ENCODE peak calls at places on chromosomes 3 and 15, in six cellular contexts. One of them, this sample, is unnamed.
A peak's percentile ranks its signal among the peaks of the same experiment; 100 is the strongest.

GRCh38 chr3:13683288-13683687 is 134.4 kb downstream of the FBLN2 start:
- DNase-seq in A549: no peak
- DNase-seq in SK-N-SH: no peak
- DNase-seq in K562: no peak
- DNase-seq in HCT116: no peak
- DNase-seq in Panc1: no peak
- DNase-seq in this sample: no peak

GRCh38 chr15:78808550-78808949 is 2.7 kb downstream of the ADAMTS7 start:
- DNase-seq in A549: peak; percentile 78
- DNase-seq in SK-N-SH: peak; percentile 60
- DNase-seq in K562: peak; percentile 52
- DNase-seq in HCT116: peak; percentile 34
- DNase-seq in Panc1: peak; percentile 20
- DNase-seq in this sample: peak; percentile 79

GRCh38 chr3:120420360-120420759 is 30.4 kb downstream of the FSTL1 start:
- DNase-seq in A549: no peak
- DNase-seq in SK-N-SH: no peak
- DNase-seq in K562: no peak
- DNase-seq in HCT116: no peak
- DNase-seq in Panc1: no peak
- DNase-seq in this sample: no peak

GRCh38 chr3:143002083-143002712 is 828 bp downstream of the U2SURP start:
- DNase-seq in A549: peak; percentile 49
- DNase-seq in SK-N-SH: peak; percentile 16
- DNase-seq in K562: peak; percentile 60
- DNase-seq in HCT116: no peak
- DNase-seq in Panc1: no peak
- DNase-seq in this sample: peak; percentile 21

GRCh38 chr3:138861755-138862333 is 27.1 kb upstream of the PIK3CB start:
- DNase-seq in A549: peak; percentile 10
- DNase-seq in SK-N-SH: no peak
- DNase-seq in K562: peak; percentile 42
- DNase-seq in HCT116: peak; percentile 23
- DNase-seq in Panc1: no peak
- DNase-seq in this sample: peak; percentile 69

GRCh38 chr15:22845289-22845900 is 6.9 kb downstream of the NIPA2 start:
- DNase-seq in A549: no peak
- DNase-seq in SK-N-SH: no peak
- DNase-seq in K562: no peak
- DNase-seq in HCT116: no peak
- DNase-seq in Panc1: no peak
- DNase-seq in this sample: peak; percentile 73

GRCh38 chr3:113227146-113227545 is 15.8 kb downstream of the BOC start:
- DNase-seq in A549: no peak
- DNase-seq in SK-N-SH: no peak
- DNase-seq in K562: no peak
- DNase-seq in HCT116: no peak
- DNase-seq in Panc1: no peak
- DNase-seq in this sample: no peak

GRCh38 chr3:40477671-40478070 is 749 bp downstream of the ZNF619 start:
- DNase-seq in A549: no peak
- DNase-seq in SK-N-SH: peak; percentile 34
- DNase-seq in K562: peak; percentile 43
- DNase-seq in HCT116: no peak
- DNase-seq in Panc1: no peak
- DNase-seq in this sample: no peak

GRCh38 chr3:159884661-159885402 is 103.8 kb upstream of the IL12A start:
- DNase-seq in A549: peak; percentile 44
- DNase-seq in SK-N-SH: peak; percentile 52
- DNase-seq in K562: peak; percentile 11
- DNase-seq in HCT116: no peak
- DNase-seq in Panc1: peak; percentile 54
- DNase-seq in this sample: peak; percentile 69

GRCh38 chr3:37418357-37418756 is 244.0 kb upstream of the LRRFIP2 start:
- DNase-seq in A549: no peak
- DNase-seq in SK-N-SH: no peak
- DNase-seq in K562: no peak
- DNase-seq in HCT116: no peak
- DNase-seq in Panc1: no peak
- DNase-seq in this sample: no peak

GRCh38 chr15:32717290-32718081 is at the start of gene GREM1:
- DNase-seq in A549: no peak
- DNase-seq in SK-N-SH: peak; percentile 67
- DNase-seq in K562: no peak
- DNase-seq in HCT116: no peak
- DNase-seq in Panc1: no peak
- DNase-seq in this sample: peak; percentile 79

GRCh38 chr15:85672338-85673097 is 122.2 kb downstream of the KLHL25 start:
- DNase-seq in A549: no peak
- DNase-seq in SK-N-SH: no peak
- DNase-seq in K562: no peak
- DNase-seq in HCT116: no peak
- DNase-seq in Panc1: no peak
- DNase-seq in this sample: no peak

GRCh38 chr15:43239732-43240491 is 19.1 kb upstream of the EPB42 start:
- DNase-seq in A549: no peak
- DNase-seq in SK-N-SH: no peak
- DNase-seq in K562: peak; percentile 49
- DNase-seq in HCT116: no peak
- DNase-seq in Panc1: no peak
- DNase-seq in this sample: no peak

GRCh38 chr3:181333394-181333793 is 343.9 kb upstream of the DNAJC19 start:
- DNase-seq in A549: no peak
- DNase-seq in SK-N-SH: no peak
- DNase-seq in K562: no peak
- DNase-seq in HCT116: no peak
- DNase-seq in Panc1: no peak
- DNase-seq in this sample: no peak

GRCh38 chr3:132071043-132071442 is 36.2 kb upstream of the CPNE4 start:
- DNase-seq in A549: no peak
- DNase-seq in SK-N-SH: no peak
- DNase-seq in K562: no peak
- DNase-seq in HCT116: no peak
- DNase-seq in Panc1: no peak
- DNase-seq in this sample: peak; percentile 56
- TF ChIP-seq REST in A549: no peak
- TF ChIP-seq REST in SK-N-SH: no peak
- TF ChIP-seq REST in K562: no peak
- TF ChIP-seq REST in HCT116: no peak
- TF ChIP-seq REST in Panc1: no peak
- TF ChIP-seq REST in this sample: no peak

GRCh38 chr3:127015282-127016042 is 32.5 kb downstream of the PLXNA1 start:
- DNase-seq in A549: peak; percentile 23
- DNase-seq in SK-N-SH: peak; percentile 95
- DNase-seq in K562: peak; percentile 10
- DNase-seq in HCT116: no peak
- DNase-seq in Panc1: no peak
- DNase-seq in this sample: peak; percentile 31
- TF ChIP-seq REST in A549: no peak
- TF ChIP-seq REST in SK-N-SH: no peak
- TF ChIP-seq REST in K562: no peak
- TF ChIP-seq REST in HCT116: no peak
- TF ChIP-seq REST in Panc1: no peak
- TF ChIP-seq REST in this sample: no peak

GRCh38 chr3:15326037-15326436 is 6.3 kb downstream of the SH3BP5 start:
- DNase-seq in A549: no peak
- DNase-seq in SK-N-SH: peak; percentile 30
- DNase-seq in K562: no peak
- DNase-seq in HCT116: no peak
- DNase-seq in Panc1: no peak
- DNase-seq in this sample: no peak
- TF ChIP-seq REST in A549: no peak
- TF ChIP-seq REST in SK-N-SH: no peak
- TF ChIP-seq REST in K562: no peak
- TF ChIP-seq REST in HCT116: no peak
- TF ChIP-seq REST in Panc1: no peak
- TF ChIP-seq REST in this sample: no peak

DNA sequence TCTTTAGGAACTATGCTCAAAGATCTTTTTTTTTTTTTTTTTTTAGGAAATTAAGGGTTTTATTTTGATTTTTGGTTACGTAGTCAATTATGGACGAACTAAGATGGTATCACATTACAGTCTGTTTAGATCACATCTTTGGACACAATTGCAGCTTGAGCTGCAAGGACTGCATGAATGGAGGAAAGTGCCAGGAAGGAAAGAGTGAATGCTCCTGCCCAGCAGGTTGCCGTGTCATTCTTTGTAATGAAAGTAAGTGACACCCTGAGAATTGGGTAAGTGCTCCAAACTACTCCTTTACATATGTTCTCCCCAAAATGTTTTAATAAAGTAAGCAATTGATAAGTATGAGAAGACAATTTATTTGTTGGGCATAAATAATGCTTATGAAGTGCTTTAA is 716.5 kb upstream of the GOLIM4 start:
- DNase-seq in A549: no peak
- DNase-seq in SK-N-SH: no peak
- DNase-seq in K562: no peak
- DNase-seq in HCT116: no peak
- DNase-seq in Panc1: no peak
- DNase-seq in this sample: peak; percentile 82
- TF ChIP-seq REST in A549: no peak
- TF ChIP-seq REST in SK-N-SH: no peak
- TF ChIP-seq REST in K562: no peak
- TF ChIP-seq REST in HCT116: no peak
- TF ChIP-seq REST in Panc1: no peak
- TF ChIP-seq REST in this sample: no peak

GRCh38 chr3:16085884-16086608 is 88.4 kb upstream of the GALNT15 start:
- DNase-seq in A549: no peak
- DNase-seq in SK-N-SH: no peak
- DNase-seq in K562: no peak
- DNase-seq in HCT116: no peak
- DNase-seq in Panc1: no peak
- DNase-seq in this sample: peak; percentile 4
- TF ChIP-seq REST in A549: no peak
- TF ChIP-seq REST in SK-N-SH: no peak
- TF ChIP-seq REST in K562: no peak
- TF ChIP-seq REST in HCT116: no peak
- TF ChIP-seq REST in Panc1: no peak
- TF ChIP-seq REST in this sample: no peak

DNA sequence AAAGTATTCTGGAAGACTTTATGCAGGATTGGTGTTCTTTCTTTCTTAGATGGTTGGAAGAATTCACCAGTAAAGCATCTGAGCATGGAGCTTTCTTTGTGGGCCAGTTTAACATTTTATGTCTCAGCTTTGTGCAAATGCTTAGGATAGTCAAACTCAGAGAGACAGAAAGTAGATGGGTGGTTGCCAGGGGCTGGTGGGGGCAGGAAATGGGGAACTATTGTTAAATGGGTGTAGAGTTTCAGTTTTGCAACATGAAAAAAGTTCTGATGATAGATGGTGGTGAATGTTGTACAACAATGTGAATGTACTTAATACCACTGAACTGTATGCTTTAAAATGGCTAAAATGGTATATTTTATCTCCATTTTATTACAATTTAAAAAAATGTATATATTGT is 24.8 kb downstream of the SPCS1 start:
- DNase-seq in A549: no peak
- DNase-seq in SK-N-SH: no peak
- DNase-seq in K562: no peak
- DNase-seq in HCT116: no peak
- DNase-seq in Panc1: no peak
- DNase-seq in this sample: no peak
- TF ChIP-seq REST in A549: no peak
- TF ChIP-seq REST in SK-N-SH: no peak
- TF ChIP-seq REST in K562: no peak
- TF ChIP-seq REST in HCT116: no peak
- TF ChIP-seq REST in Panc1: no peak
- TF ChIP-seq REST in this sample: no peak

GRCh38 chr3:161219495-161219894 is 1.6 kb upstream of the NMD3 start:
- DNase-seq in A549: no peak
- DNase-seq in SK-N-SH: no peak
- DNase-seq in K562: no peak
- DNase-seq in HCT116: no peak
- DNase-seq in Panc1: no peak
- DNase-seq in this sample: no peak

GRCh38 chr3:161220850-161221753 is at the start of gene NMD3:
- DNase-seq in A549: peak; percentile 93
- DNase-seq in SK-N-SH: peak; percentile 95
- DNase-seq in K562: peak; percentile 95
- DNase-seq in HCT116: peak; percentile 87
- DNase-seq in Panc1: peak; percentile 82
- DNase-seq in this sample: peak; percentile 98

GRCh38 chr3:161215186-161215585 is 5.9 kb upstream of the NMD3 start:
- DNase-seq in A549: no peak
- DNase-seq in SK-N-SH: no peak
- DNase-seq in K562: no peak
- DNase-seq in HCT116: no peak
- DNase-seq in Panc1: no peak
- DNase-seq in this sample: no peak

GRCh38 chr3:161213644-161214043 is 7.5 kb upstream of the NMD3 start:
- DNase-seq in A549: no peak
- DNase-seq in SK-N-SH: no peak
- DNase-seq in K562: no peak
- DNase-seq in HCT116: no peak
- DNase-seq in Panc1: no peak
- DNase-seq in this sample: peak; percentile 55

GRCh38 chr3:161217496-161217895 is 3.6 kb upstream of the NMD3 start:
- DNase-seq in A549: peak; percentile 6
- DNase-seq in SK-N-SH: no peak
- DNase-seq in K562: peak; percentile 13
- DNase-seq in HCT116: peak; percentile 53
- DNase-seq in Panc1: no peak
- DNase-seq in this sample: no peak
- TF ChIP-seq REST in A549: no peak
- TF ChIP-seq REST in SK-N-SH: no peak
- TF ChIP-seq REST in K562: no peak
- TF ChIP-seq REST in HCT116: no peak
- TF ChIP-seq REST in Panc1: no peak
- TF ChIP-seq REST in this sample: no peak

This sample was measured in GM23338.